ENCODE peak calls at places on chromosomes 16 and 17, in ten cellular contexts. A is activated naive CD4-positive, alpha-beta T cell; M is activated T-helper 1 cell treated with anti-CD3 and anti-CD28 coated beads, Interleukin-12 subunit alpha, Interleukin-12 subunit beta, Interleukin-2, Interleukin-4 antibody, amounts not matched to agents 30 ng/mL and 10 ng/mL and 1 ng/mL, durations not matched to agents 14 hours and 24 hours and 36 hours; H is CD4-positive, alpha-beta T cell; L is KG1; P is stimulated activated CD4-positive, alpha-beta T cell treated with anti-CD3 and anti-CD28 coated beads, Interleukin-4, amount 100 ng/mL, for 4 hours; J is stimulated activated naive CD4-positive, alpha-beta T cell treated with Interleukin-2 at 50 U/mL for 16 hours; B is D341Med; G is dorsolateral prefrontal cortex; Z is NCI-H510A treated with DMSO at 0.1 percent for 48 hours. I is an unnamed sample.

GRCh38 chr16:53415504-53415903 is 18.8 kb upstream of the RBL2 start:
- DNase-seq in A (no peak), M (no peak), H (no peak), L (no peak), P (no peak), J (no peak), B (no peak), G (no peak), Z (peak; percentile 32), I (no peak)

GRCh38 chr16:8493885-8494487 is 96.3 kb downstream of the TMEM114 start:
- DNase-seq in A (no peak), M (no peak), H (no peak), L (no peak), P (no peak), J (no peak), B (no peak), G (no peak), Z (no peak), I (no peak)

GRCh38 chr17:63564562-63564961 is 14.3 kb downstream of the DCAF7 start:
- DNase-seq in A (no peak), M (no peak), H (no peak), L (no peak), P (no peak), J (no peak), B (no peak), G (no peak), Z (no peak), I (no peak)

GRCh38 chr17:40190197-40191021 is 13.1 kb downstream of the RAPGEFL1 start:
- DNase-seq in A (no peak), M (no peak), H (peak; percentile 26), L (no peak), P (peak; percentile 16), J (peak; percentile 23), B (peak; percentile 76), G (no peak), Z (peak; percentile 19), I (no peak)

GRCh38 chr16:27432600-27432957 is 30.6 kb downstream of the IL21R start:
- DNase-seq in A (no peak), M (no peak), H (no peak), L (no peak), P (no peak), J (no peak), B (no peak), G (no peak), Z (no peak), I (no peak)

GRCh38 chr16:76081936-76082335 is 195.3 kb upstream of the CNTNAP4 start:
- DNase-seq in A (no peak), M (no peak), H (no peak), L (no peak), P (no peak), J (no peak), B (no peak), G (no peak), Z (peak; percentile 42), I (no peak)

GRCh38 chr16:72991211-72991610 is 56.7 kb downstream of the ZFHX3 start:
- DNase-seq in A (no peak), M (no peak), H (no peak), L (no peak), P (no peak), J (no peak), B (no peak), G (no peak), Z (no peak), I (no peak)

GRCh38 chr17:1162116-1162855 is 17.5 kb downstream of the ABR start:
- DNase-seq in A (no peak), M (no peak), H (no peak), L (no peak), P (no peak), J (no peak), B (no peak), G (no peak), Z (no peak), I (no peak)

GRCh38 chr17:68734911-68735310 is 133.7 kb upstream of the FAM20A start:
- DNase-seq in A (no peak), M (no peak), H (no peak), L (no peak), P (no peak), J (no peak), B (no peak), G (no peak), Z (no peak), I (no peak)

GRCh38 chr16:76539609-76540008 is 262.4 kb downstream of the CNTNAP4 start:
- DNase-seq in A (no peak), M (no peak), H (no peak), L (no peak), P (no peak), J (no peak), B (no peak), G (no peak), Z (no peak), I (no peak)

GRCh38 chr17:64787255-64787920 is 125.3 kb upstream of the SMURF2 start:
- DNase-seq in A (no peak), M (no peak), H (no peak), L (no peak), P (no peak), J (no peak), B (peak; percentile 27), G (no peak), Z (no peak), I (no peak)

GRCh38 chr16:20265019-20265418 is 62.3 kb downstream of the GP2 start:
- DNase-seq in A (no peak), M (no peak), H (no peak), L (no peak), P (no peak), J (no peak), B (no peak), G (no peak), Z (no peak), I (no peak)

GRCh38 chr16:48556210-48556912 is 53.6 kb downstream of the N4BP1 start:
- DNase-seq in A (no peak), M (no peak), H (no peak), L (no peak), P (no peak), J (no peak), B (no peak), G (no peak), Z (no peak), I (no peak)

GRCh38 chr16:25260416-25260815 is 2.8 kb upstream of the ZKSCAN2 start:
- DNase-seq in A (no peak), M (no peak), H (no peak), L (no peak), P (no peak), J (no peak), B (no peak), G (no peak), Z (no peak), I (no peak)

GRCh38 chr16:83955218-83956130 is 2.4 kb downstream of the OSGIN1 start:
- DNase-seq in A (no peak), M (no peak), H (no peak), L (no peak), P (no peak), J (no peak), B (no peak), G (no peak), Z (no peak), I (peak; percentile 10)

GRCh38 chr17:63162406-63163157 is 196.5 kb downstream of the TANC2 start:
- DNase-seq in A (no peak), M (no peak), H (no peak), L (no peak), P (no peak), J (no peak), B (peak; percentile 52), G (no peak), Z (no peak), I (no peak)

GRCh38 chr16:49003022-49003421 is 278.6 kb downstream of the CBLN1 start:
- DNase-seq in A (no peak), M (no peak), H (no peak), L (no peak), P (no peak), J (no peak), B (no peak), G (no peak), Z (peak; percentile 18), I (no peak)

GRCh38 chr17:81807839-81808238 is 3.9 kb downstream of the GCGR start:
- DNase-seq in A (no peak), M (no peak), H (no peak), L (no peak), P (no peak), J (no peak), B (no peak), G (no peak), Z (no peak), I (no peak)

GRCh38 chr16:89393731-89394406 is 96.5 kb downstream of the ANKRD11 start:
- DNase-seq in A (no peak), M (no peak), H (no peak), L (no peak), P (no peak), J (no peak), B (no peak), G (no peak), Z (no peak), I (no peak)

GRCh38 chr17:12081720-12082119 is 61.0 kb downstream of the MAP2K4 start:
- DNase-seq in A (no peak), M (no peak), H (no peak), L (no peak), P (no peak), J (no peak), B (no peak), G (no peak), Z (no peak), I (no peak)

GRCh38 chr17:75047398-75048098 is 523 bp downstream of the KCTD2 start:
- DNase-seq in A (no peak), M (no peak), H (peak; percentile 22), L (no peak), P (peak; percentile 25), J (peak; percentile 25), B (no peak), G (no peak), Z (no peak), I (no peak)

GRCh38 chr16:24070851-24071250 is 185.3 kb upstream of the CACNG3 start:
- DNase-seq in A (no peak), M (peak; percentile 6), H (no peak), L (peak; percentile 15), P (peak; percentile 14), J (no peak), B (peak; percentile 75), G (no peak), Z (no peak), I (peak; percentile 40)

GRCh38 chr16:68319185-68319908 is 8.5 kb downstream of the PRMT7 start:
- DNase-seq in A (no peak), M (peak; percentile 43), H (no peak), L (no peak), P (peak; percentile 19), J (peak; percentile 40), B (no peak), G (no peak), Z (no peak), I (no peak)

GRCh38 chr16:25012525-25012991 is 2.6 kb downstream of the ARHGAP17 start:
- DNase-seq in A (no peak), M (no peak), H (no peak), L (no peak), P (no peak), J (no peak), B (no peak), G (no peak), Z (no peak), I (no peak)

GRCh38 chr16:46857261-46857962 is 26.4 kb upstream of the C16orf87 start:
- DNase-seq in A (no peak), M (no peak), H (no peak), L (no peak), P (no peak), J (no peak), B (peak; percentile 56), G (peak; percentile 56), Z (peak; percentile 64), I (no peak)

GRCh38 chr17:40518401-40519088 is 17.1 kb upstream of the TNS4 start:
- DNase-seq in A (no peak), M (no peak), H (no peak), L (no peak), P (no peak), J (no peak), B (no peak), G (no peak), Z (no peak), I (no peak)

GRCh38 chr17:82088838-82089722 is 9.0 kb downstream of the FASN start:
- DNase-seq in A (no peak), M (no peak), H (peak; percentile 8), L (no peak), P (no peak), J (no peak), B (no peak), G (no peak), Z (no peak), I (no peak)

GRCh38 chr16:68283840-68284595 is 19.7 kb downstream of the SLC7A6 start:
- DNase-seq in A (no peak), M (no peak), H (no peak), L (no peak), P (no peak), J (no peak), B (no peak), G (no peak), Z (no peak), I (no peak)